ENCODE peak calls at places on chromosomes 1 and 21, in ten cellular contexts. S is A549, G is ovary, K is adrenal gland, O is HCT116, L is IMR-90, A is breast epithelium, V is body of pancreas, T is transverse colon, H is NB4. P is an unnamed sample.

GRCh38 chr1:27233677-27234053 is 767 bp upstream of the WDTC1 start:
- DNase-seq in S (no peak), G (peak; percentile 20), K (peak; percentile 26), O (no peak), L (no peak), A (no peak), V (no peak), T (peak; percentile 8), H (peak; percentile 36), P (peak; percentile 66)

GRCh38 chr1:154467768-154468102 is 34.3 kb upstream of the TDRD10 start:
- DNase-seq in S (no peak), G (no peak), K (no peak), O (no peak), L (no peak), A (no peak), V (no peak), T (no peak), H (no peak), P (no peak)

GRCh38 chr1:117312453-117313138 is 54.7 kb upstream of the MAN1A2 start:
- DNase-seq in S (peak; percentile 28), G (no peak), K (no peak), O (peak; percentile 38), L (peak; percentile 83), A (no peak), V (peak; percentile 15), T (no peak), H (peak; percentile 21), P (peak; percentile 27)

GRCh38 chr21:36959020-36959835 is 7.2 kb downstream of the HLCS start:
- DNase-seq in S (no peak), G (no peak), K (no peak), O (no peak), L (no peak), A (no peak), V (no peak), T (no peak), H (no peak), P (peak; percentile 7)

GRCh38 chr1:158248122-158248521 is 6.1 kb upstream of the CD1A start:
- DNase-seq in S (no peak), G (no peak), K (peak; percentile 23), O (no peak), L (no peak), A (no peak), V (no peak), T (peak; percentile 39), H (peak; percentile 92), P (no peak)

GRCh38 chr1:245085508-245086095 is 69.2 kb upstream of the KIF26B start:
- DNase-seq in S (no peak), G (no peak), K (no peak), O (peak; percentile 43), L (peak; percentile 97), A (no peak), V (no peak), T (no peak), H (no peak), P (no peak)

GRCh38 chr1:113784104-113784779 is 25.0 kb upstream of the PHTF1 start:
- DNase-seq in S (no peak), G (no peak), K (no peak), O (no peak), L (peak; percentile 11), A (no peak), V (no peak), T (no peak), H (peak; percentile 42), P (peak; percentile 34)

GRCh38 chr21:27719226-27719625 is 752.3 kb upstream of the ADAMTS5 start:
- DNase-seq in S (no peak), G (no peak), K (no peak), O (no peak), L (no peak), A (no peak), V (no peak), T (no peak), H (no peak), P (no peak)

GRCh38 chr1:109923131-109923945 is 12.7 kb downstream of the CSF1 start:
- DNase-seq in S (no peak), G (no peak), K (no peak), O (no peak), L (no peak), A (no peak), V (no peak), T (peak; percentile 33), H (peak; percentile 38), P (peak; percentile 31)

GRCh38 chr1:67053785-67054759 is at the start of gene SLC35D1:
- DNase-seq in S (peak; percentile 54), G (peak; percentile 69), K (peak; percentile 73), O (peak; percentile 44), L (peak; percentile 53), A (peak; percentile 58), V (peak; percentile 70), T (peak; percentile 87), H (peak; percentile 90), P (peak; percentile 84)

GRCh38 chr21:35048183-35048601 is 910 bp downstream of the RUNX1 start:
- DNase-seq in S (no peak), G (no peak), K (peak; percentile 33), O (no peak), L (no peak), A (no peak), V (peak; percentile 16), T (no peak), H (peak; percentile 63), P (peak; percentile 75)

GRCh38 chr1:203531063-203531462 is 37.1 kb downstream of the OPTC start:
- DNase-seq in S (no peak), G (no peak), K (no peak), O (no peak), L (no peak), A (no peak), V (no peak), T (no peak), H (no peak), P (no peak)

GRCh38 chr1:44775930-44776748 is 799 bp downstream of the RPS8 start:
- DNase-seq in S (no peak), G (no peak), K (no peak), O (no peak), L (no peak), A (no peak), V (peak; percentile 30), T (peak; percentile 42), H (peak; percentile 61), P (peak; percentile 69)

GRCh38 chr1:236451796-236452373 is 57.8 kb downstream of the EDARADD start:
- DNase-seq in S (peak; percentile 40), G (no peak), K (no peak), O (peak; percentile 22), L (no peak), A (no peak), V (peak; percentile 29), T (peak; percentile 16), H (peak; percentile 40), P (peak; percentile 65)

GRCh38 chr1:156212833-156213643 is at the start of gene PMF1:
- DNase-seq in S (peak; percentile 100), G (peak; percentile 96), K (peak; percentile 97), O (peak; percentile 91), L (peak; percentile 94), A (peak; percentile 98), V (peak; percentile 98), T (peak; percentile 97), H (peak; percentile 97), P (peak; percentile 96)
- TF ChIP-seq POLR2A in S (peak; percentile 67), G (peak; percentile 65), K (peak; percentile 43), O (peak; percentile 78), L (peak; percentile 89), A (peak; percentile 70), V (peak; percentile 90), T (peak; percentile 77), H (peak; percentile 88), P (peak; percentile 94)

DNA sequence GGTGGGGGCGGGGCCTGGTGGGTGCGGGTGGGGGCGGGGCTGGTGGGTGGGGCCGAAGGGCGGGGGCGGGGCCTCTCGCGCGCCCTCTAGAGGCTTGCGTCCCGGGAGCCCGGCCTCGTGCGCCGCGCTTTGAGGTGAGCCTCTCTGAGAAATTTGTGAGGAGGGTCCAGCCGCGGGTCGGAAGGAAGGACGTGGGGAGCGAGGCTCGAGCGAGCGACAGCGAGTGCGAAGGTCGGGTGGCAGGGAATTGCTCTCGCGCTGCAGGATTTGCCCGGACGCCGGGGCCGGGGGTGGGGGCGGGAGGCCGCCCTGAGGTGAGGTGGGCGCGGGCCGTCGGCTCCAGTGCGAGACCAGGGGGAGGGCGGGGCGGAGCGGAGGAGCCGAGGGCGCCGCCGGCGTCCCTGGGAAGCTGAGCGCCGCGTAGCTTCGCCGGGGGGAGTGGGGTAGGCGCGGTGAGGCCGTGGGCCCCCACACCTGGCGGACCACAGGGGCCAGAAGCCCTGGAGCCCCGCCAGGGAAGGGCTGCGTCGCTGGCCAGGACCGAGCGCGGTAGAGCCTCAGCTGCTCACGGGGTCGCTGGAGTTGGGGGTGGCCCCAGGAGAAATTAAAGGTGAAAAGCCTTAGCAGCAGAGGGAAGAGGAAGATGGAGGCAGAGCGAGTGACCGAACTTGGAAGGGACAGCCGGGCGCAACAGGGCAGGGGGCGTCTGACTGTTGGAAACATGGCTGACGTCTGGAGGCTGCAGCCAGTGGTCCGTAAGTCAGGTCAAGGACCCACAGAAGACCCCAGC is 754 bp upstream of the LSS start:
- DNase-seq in S (peak; percentile 16), G (peak; percentile 44), K (no peak), O (no peak), L (no peak), A (no peak), V (peak; percentile 43), T (no peak), H (no peak), P (no peak)
- TF ChIP-seq POLR2A in S (peak; percentile 21), G (no peak), K (no peak), O (no peak), L (no peak), A (no peak), V (no peak), T (no peak), H (peak; percentile 57), P (no peak)

GRCh38 chr1:85201340-85202091 is 700 bp upstream of the SYDE2 start:
- DNase-seq in S (peak; percentile 44), G (peak; percentile 72), K (peak; percentile 66), O (no peak), L (peak; percentile 49), A (peak; percentile 75), V (peak; percentile 79), T (peak; percentile 76), H (peak; percentile 72), P (peak; percentile 82)
- TF ChIP-seq POLR2A in S (peak; percentile 41), G (peak; percentile 47), K (peak; percentile 3), O (no peak), L (peak; percentile 17), A (peak; percentile 33), V (peak; percentile 76), T (peak; percentile 68), H (peak; percentile 32), P (peak; percentile 38)

DNA sequence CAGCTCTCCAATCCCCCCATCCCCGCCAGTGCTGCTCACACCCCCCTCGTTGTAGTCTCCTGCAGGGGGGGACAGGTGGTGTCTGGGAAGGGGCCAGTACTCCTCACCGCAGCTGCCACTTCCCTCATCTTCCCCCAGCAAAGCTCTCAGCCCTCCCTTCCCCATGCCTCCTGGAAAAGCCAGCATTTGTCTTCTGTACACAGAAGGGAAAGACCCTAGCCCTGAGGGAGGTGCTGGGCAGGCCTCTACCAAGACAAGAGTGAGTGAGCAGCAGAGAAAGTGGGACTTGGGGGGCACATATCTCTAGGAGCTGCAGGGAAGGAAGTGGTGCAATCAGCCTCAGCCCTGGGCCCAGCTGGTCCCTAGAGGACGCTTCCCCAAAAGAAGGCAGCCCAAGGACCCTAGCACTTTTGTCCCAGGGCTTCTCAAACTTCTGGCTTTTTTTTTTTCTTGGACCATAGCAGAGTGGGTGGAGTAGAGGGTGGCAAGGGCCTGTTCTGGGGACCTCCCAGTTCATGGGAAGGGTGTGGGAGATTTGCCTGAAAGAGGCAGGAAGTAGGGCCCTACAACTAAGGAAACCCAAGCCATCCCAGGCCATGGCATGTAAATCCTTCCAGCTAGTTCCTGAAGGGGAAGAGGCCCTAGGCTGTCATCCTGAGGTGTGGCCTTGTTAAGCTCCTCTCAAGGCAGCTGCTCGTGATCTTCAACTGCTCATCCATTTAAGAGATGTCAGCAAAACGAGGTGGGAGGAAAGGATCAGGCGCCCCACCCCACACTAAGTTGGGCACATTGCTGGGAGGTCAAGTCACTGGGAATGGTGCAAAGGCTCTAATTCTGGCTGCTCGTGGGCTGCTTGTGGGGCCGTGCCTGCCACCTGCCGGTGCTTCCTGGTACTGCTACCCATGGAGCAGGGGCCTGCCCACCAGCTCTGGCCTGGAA is 12.6 kb downstream of the ZC3H12A start:
- DNase-seq in S (peak; percentile 69), G (peak; percentile 63), K (peak; percentile 77), O (peak; percentile 31), L (peak; percentile 65), A (peak; percentile 77), V (peak; percentile 75), T (peak; percentile 81), H (peak; percentile 89), P (peak; percentile 88)
- TF ChIP-seq POLR2A in S (no peak), G (no peak), K (no peak), O (no peak), L (no peak), A (no peak), V (no peak), T (no peak), H (no peak), P (no peak)